ENCODE peak calls at places on chromosomes 13 and 19, in nine cellular contexts. C is Peyer's patch, H is neural progenitor cell, J is pancreas, A is AG09309, O is coronary artery, N is epithelial cell of esophagus, P is endothelial cell, L is foreskin fibroblast. Q is an unnamed sample.

GRCh38 chr19:21586341-21587116 is 81.1 kb downstream of the ZNF429 start:
- DNase-seq in N (no peak), O (no peak), H (peak), A (no peak), P (peak), C (no peak), L (no peak), J (peak), Q (no peak)

GRCh38 chr19:15379996-15380647 is 535 bp upstream of the AKAP8 start:
- DNase-seq in H (no peak), A (no peak), J (peak), P (peak), L (peak), O (no peak), C (peak), N (peak), Q (no peak)

GRCh38 chr13:35964764-35965163 is 166.4 kb downstream of the DCLK1 start:
- DNase-seq in H (no peak), L (peak), A (no peak), C (no peak), J (no peak), N (peak), O (no peak), P (no peak), Q (no peak)

GRCh38 chr19:38402967-38403674 is at the start of gene FAM98C:
- DNase-seq in C (peak), H (peak), O (peak), L (peak), J (peak), A (peak), P (peak), N (peak), Q (peak)

GRCh38 chr19:17522988-17523872 is 11.8 kb downstream of the PGLS start:
- DNase-seq in A (no peak), H (no peak), N (no peak), L (no peak), O (no peak), C (peak), P (no peak), J (no peak), Q (no peak)

GRCh38 chr19:13082192-13083007 is 20.3 kb downstream of the LYL1 start:
- DNase-seq in A (no peak), P (peak), L (no peak), H (peak), C (no peak), N (no peak), O (no peak), J (no peak), Q (peak)

GRCh38 chr13:89550842-89551422 is 1796.6 kb upstream of the MIR17HG start:
- DNase-seq in O (no peak), L (no peak), N (peak), A (no peak), H (no peak), J (no peak), P (no peak), C (no peak), Q (peak)

GRCh38 chr13:30134578-30134977 is 172.8 kb downstream of the KATNAL1 start:
- DNase-seq in C (no peak), J (no peak), L (no peak), P (no peak), N (no peak), O (no peak), H (no peak), A (no peak), Q (no peak)

GRCh38 chr13:114203536-114203935 is 24.5 kb downstream of the CFAP97D2 start:
- DNase-seq in O (no peak), L (no peak), N (peak), H (no peak), A (no peak), C (no peak), P (no peak), J (no peak), Q (no peak)
- TF ChIP-seq CTCF in O (no peak), L (no peak), N (no peak), H (no peak), A (no peak), C (no peak), P (no peak), J (no peak), Q (no peak)

DNA sequence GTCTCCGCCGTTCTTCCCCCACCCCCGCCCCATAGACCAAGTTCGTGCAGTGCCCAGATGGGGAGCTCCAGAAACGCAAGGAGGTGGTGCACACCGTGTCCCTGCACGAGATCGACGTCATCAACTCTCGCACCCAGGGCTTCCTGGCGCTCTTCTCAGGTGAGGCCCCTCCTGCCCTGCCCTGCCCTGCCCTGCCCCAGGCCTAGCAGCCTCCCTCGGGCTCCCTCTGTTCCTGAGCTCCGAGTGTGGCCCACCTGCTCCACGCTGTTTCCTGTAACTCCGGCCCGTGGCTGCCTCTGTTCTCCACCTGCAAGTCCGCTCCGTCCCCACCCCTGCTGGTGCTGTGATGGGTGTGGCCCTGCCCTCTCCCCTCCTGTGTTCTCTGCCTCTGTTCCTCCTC is 6.4 kb downstream of the LHB start:
- DNase-seq in P (no peak), N (no peak), C (no peak), H (no peak), J (no peak), L (no peak), O (no peak), A (no peak), Q (no peak)
- TF ChIP-seq CTCF in P (no peak), N (no peak), C (no peak), H (no peak), J (no peak), L (no peak), O (no peak), A (no peak), Q (no peak)

DNA sequence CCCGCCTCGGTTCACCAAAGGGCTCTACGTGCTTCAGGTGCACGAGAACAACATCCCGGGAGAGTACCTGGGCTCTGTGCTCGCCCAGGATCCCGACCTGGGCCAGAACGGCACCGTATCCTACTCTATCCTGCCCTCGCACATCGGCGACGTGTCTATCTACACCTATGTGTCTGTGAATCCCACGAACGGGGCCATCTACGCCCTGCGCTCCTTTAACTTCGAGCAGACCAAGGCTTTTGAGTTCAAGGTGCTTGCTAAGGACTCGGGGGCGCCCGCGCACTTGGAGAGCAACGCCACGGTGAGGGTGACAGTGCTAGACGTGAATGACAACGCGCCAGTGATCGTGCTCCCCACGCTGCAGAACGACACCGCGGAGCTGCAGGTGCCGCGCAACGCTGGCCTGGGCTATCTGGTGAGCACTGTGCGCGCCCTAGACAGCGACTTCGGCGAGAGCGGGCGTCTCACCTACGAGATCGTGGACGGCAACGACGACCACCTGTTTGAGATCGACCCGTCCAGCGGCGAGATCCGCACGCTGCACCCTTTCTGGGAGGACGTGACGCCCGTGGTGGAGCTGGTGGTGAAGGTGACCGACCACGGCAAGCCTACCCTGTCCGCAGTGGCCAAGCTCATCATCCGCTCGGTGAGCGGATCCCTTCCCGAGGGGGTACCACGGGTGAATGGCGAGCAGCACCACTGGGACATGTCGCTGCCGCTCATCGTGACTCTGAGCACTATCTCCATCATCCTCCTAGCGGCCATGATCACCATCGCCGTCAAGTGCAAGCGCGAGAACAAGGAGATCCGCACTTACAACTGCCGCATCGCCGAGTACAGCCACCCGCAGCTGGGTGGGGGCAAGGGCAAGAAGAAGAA is 2.6 kb downstream of the PCDH17 start:
- DNase-seq in O (no peak), A (no peak), H (peak), P (peak), J (peak), N (no peak), L (no peak), C (no peak), Q (no peak)
- TF ChIP-seq CTCF in O (no peak), A (no peak), H (peak), P (peak), J (no peak), N (no peak), L (no peak), C (no peak), Q (peak)

GRCh38 chr19:50007170-50007569 is 18.0 kb downstream of the VRK3 start:
- DNase-seq in L (no peak), J (no peak), O (no peak), A (no peak), H (no peak), P (no peak), C (no peak), N (no peak), Q (no peak)

GRCh38 chr19:50007947-50008346 is 17.2 kb downstream of the VRK3 start:
- DNase-seq in P (no peak), J (no peak), O (no peak), L (no peak), A (no peak), H (no peak), N (no peak), C (no peak), Q (no peak)

GRCh38 chr19:50003254-50003788 is 21.9 kb downstream of the VRK3 start:
- DNase-seq in P (no peak), O (no peak), N (no peak), C (no peak), H (no peak), J (no peak), L (no peak), A (no peak), Q (no peak)

GRCh38 chr19:50003810-50004419 is 21.3 kb downstream of the VRK3 start:
- DNase-seq in J (no peak), L (peak), H (no peak), O (peak), N (peak), A (peak), C (no peak), P (no peak), Q (peak)

GRCh38 chr19:50005428-50005827 is 19.7 kb downstream of the VRK3 start:
- DNase-seq in A (no peak), N (no peak), C (no peak), O (no peak), P (no peak), J (no peak), L (no peak), H (no peak), Q (no peak)
- TF ChIP-seq CTCF in A (no peak), N (no peak), C (no peak), O (no peak), P (no peak), J (no peak), L (no peak), H (no peak), Q (no peak)

DNA sequence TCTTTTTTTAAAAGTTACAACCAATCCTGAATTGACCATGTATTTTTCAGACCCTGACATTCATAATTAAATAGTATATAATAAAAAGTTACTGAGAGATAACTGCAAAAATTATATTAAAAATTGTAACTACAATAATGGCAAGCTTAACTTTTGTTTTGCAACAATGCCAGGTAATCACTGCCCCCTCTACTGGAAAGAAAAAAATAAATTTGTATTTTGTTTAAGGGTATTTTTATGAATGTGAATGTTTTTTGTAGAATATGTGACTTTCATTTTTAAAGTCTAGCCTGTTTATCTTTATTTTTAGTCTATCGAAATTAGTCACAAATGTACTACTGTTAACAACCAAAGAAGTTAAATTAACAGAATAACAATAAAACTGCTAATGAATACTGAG is 21.7 kb downstream of the MRPS31 start:
- DNase-seq in P (no peak), J (no peak), A (no peak), L (no peak), O (no peak), H (no peak), N (no peak), C (no peak), Q (no peak)
- TF ChIP-seq CTCF in P (peak), J (no peak), A (no peak), L (no peak), O (no peak), H (peak), N (no peak), C (no peak), Q (no peak)

GRCh38 chr19:50838239-50838638 is 4.9 kb upstream of the KLK15 start:
- DNase-seq in P (no peak), H (peak), N (no peak), A (no peak), O (no peak), L (no peak), C (no peak), J (no peak), Q (no peak)
- TF ChIP-seq CTCF in P (no peak), H (peak), N (peak), A (peak), O (no peak), L (no peak), C (no peak), J (no peak), Q (peak)

DNA sequence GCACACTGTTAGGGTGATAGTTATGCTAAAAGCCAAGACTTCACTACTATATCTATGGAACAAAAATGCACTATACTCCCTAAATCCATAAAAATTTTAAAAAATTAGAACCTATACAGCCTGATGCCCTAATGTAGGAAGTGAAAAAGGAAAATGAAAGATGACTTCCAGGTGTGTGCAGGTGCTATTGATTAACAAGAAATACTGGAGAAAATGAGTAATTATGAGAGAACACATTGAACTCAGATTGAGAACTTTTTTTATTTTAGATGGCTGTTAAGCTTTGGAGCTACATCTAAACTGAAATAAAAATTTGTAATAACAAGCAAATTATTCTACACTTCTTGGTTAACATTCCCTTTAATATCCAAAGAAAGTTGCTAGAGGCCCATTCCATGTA is 1015.7 kb downstream of the PCDH9 start:
- DNase-seq in O (no peak), A (no peak), L (no peak), H (no peak), C (no peak), N (no peak), J (no peak), P (no peak), Q (no peak)
- TF ChIP-seq CTCF in O (no peak), A (no peak), L (no peak), H (no peak), C (no peak), N (no peak), J (no peak), P (no peak), Q (no peak)

GRCh38 chr13:27797228-27797624 is 4.9 kb downstream of the GSX1 start:
- DNase-seq in O (no peak), H (peak), A (no peak), C (no peak), L (peak), J (no peak), N (peak), P (peak), Q (no peak)
- TF ChIP-seq CTCF in O (no peak), H (peak), A (peak), C (no peak), L (no peak), J (no peak), N (peak), P (peak), Q (no peak)

Q was measured in astrocyte of the cerebellum.